ENCODE peak calls at places on chromosomes 3 and 15, in seven cellular contexts. One of them, this sample, is unnamed.

GRCh38 chr3:171446801-171447578 is 13.2 kb downstream of the TNIK start:
- DNase-seq in foreskin melanocyte: peak
- DNase-seq in stimulated activated CD4-positive, alpha-beta T cell treated with anti-CD3 and anti-CD28 coated beads, Interleukin-12 subunit alpha, Interleukin-12 subunit beta, amount 100 ng/mL, for 4 hours: no peak
- DNase-seq in fibroblast of villous mesenchyme: peak
- DNase-seq in stomach: no peak
- DNase-seq in AG09309: peak
- DNase-seq in EL: peak
- DNase-seq in this sample: peak

GRCh38 chr3:175651716-175652115 is 792.6 kb downstream of the NAALADL2 start:
- DNase-seq in stimulated activated CD4-positive, alpha-beta T cell treated with anti-CD3 and anti-CD28 coated beads, Interleukin-12 subunit alpha, Interleukin-12 subunit beta, amount 100 ng/mL, for 4 hours: no peak
- DNase-seq in AG09309: no peak
- DNase-seq in EL: peak
- DNase-seq in foreskin melanocyte: no peak
- DNase-seq in stomach: no peak
- DNase-seq in fibroblast of villous mesenchyme: peak
- DNase-seq in this sample: no peak

GRCh38 chr15:87747106-87747505 is 509.4 kb downstream of the NTRK3 start:
- DNase-seq in stimulated activated CD4-positive, alpha-beta T cell treated with anti-CD3 and anti-CD28 coated beads, Interleukin-12 subunit alpha, Interleukin-12 subunit beta, amount 100 ng/mL, for 4 hours: no peak
- DNase-seq in AG09309: no peak
- DNase-seq in stomach: no peak
- DNase-seq in EL: no peak
- DNase-seq in fibroblast of villous mesenchyme: no peak
- DNase-seq in foreskin melanocyte: no peak
- DNase-seq in this sample: no peak

GRCh38 chr3:132804498-132804897 is 82.3 kb upstream of the NPHP3 start:
- DNase-seq in foreskin melanocyte: no peak
- DNase-seq in AG09309: no peak
- DNase-seq in EL: peak
- DNase-seq in stomach: no peak
- DNase-seq in fibroblast of villous mesenchyme: no peak
- DNase-seq in stimulated activated CD4-positive, alpha-beta T cell treated with anti-CD3 and anti-CD28 coated beads, Interleukin-12 subunit alpha, Interleukin-12 subunit beta, amount 100 ng/mL, for 4 hours: no peak
- DNase-seq in this sample: no peak

GRCh38 chr3:15682766-15683165 is 81.2 kb downstream of the BTD start:
- DNase-seq in EL: no peak
- DNase-seq in fibroblast of villous mesenchyme: peak
- DNase-seq in stomach: no peak
- DNase-seq in stimulated activated CD4-positive, alpha-beta T cell treated with anti-CD3 and anti-CD28 coated beads, Interleukin-12 subunit alpha, Interleukin-12 subunit beta, amount 100 ng/mL, for 4 hours: no peak
- DNase-seq in foreskin melanocyte: peak
- DNase-seq in AG09309: peak
- DNase-seq in this sample: no peak

GRCh38 chr3:126065876-126066275 is 18.0 kb downstream of the SLC41A3 start:
- DNase-seq in stomach: no peak
- DNase-seq in EL: no peak
- DNase-seq in AG09309: no peak
- DNase-seq in fibroblast of villous mesenchyme: no peak
- DNase-seq in stimulated activated CD4-positive, alpha-beta T cell treated with anti-CD3 and anti-CD28 coated beads, Interleukin-12 subunit alpha, Interleukin-12 subunit beta, amount 100 ng/mL, for 4 hours: no peak
- DNase-seq in foreskin melanocyte: no peak
- DNase-seq in this sample: no peak

GRCh38 chr3:183845608-183846288 is 20.4 kb upstream of the MAP6D1 start:
- DNase-seq in stomach: no peak
- DNase-seq in foreskin melanocyte: no peak
- DNase-seq in AG09309: no peak
- DNase-seq in fibroblast of villous mesenchyme: no peak
- DNase-seq in stimulated activated CD4-positive, alpha-beta T cell treated with anti-CD3 and anti-CD28 coated beads, Interleukin-12 subunit alpha, Interleukin-12 subunit beta, amount 100 ng/mL, for 4 hours: no peak
- DNase-seq in EL: peak
- DNase-seq in this sample: no peak

GRCh38 chr3:67489816-67490215 is 164.6 kb downstream of the SUCLG2 start:
- DNase-seq in foreskin melanocyte: no peak
- DNase-seq in EL: peak
- DNase-seq in stomach: no peak
- DNase-seq in stimulated activated CD4-positive, alpha-beta T cell treated with anti-CD3 and anti-CD28 coated beads, Interleukin-12 subunit alpha, Interleukin-12 subunit beta, amount 100 ng/mL, for 4 hours: no peak
- DNase-seq in fibroblast of villous mesenchyme: peak
- DNase-seq in AG09309: peak
- DNase-seq in this sample: peak

GRCh38 chr15:63504247-63504978 is at the start of gene USP3:
- DNase-seq in stimulated activated CD4-positive, alpha-beta T cell treated with anti-CD3 and anti-CD28 coated beads, Interleukin-12 subunit alpha, Interleukin-12 subunit beta, amount 100 ng/mL, for 4 hours: peak
- DNase-seq in AG09309: peak
- DNase-seq in stomach: peak
- DNase-seq in foreskin melanocyte: peak
- DNase-seq in fibroblast of villous mesenchyme: peak
- DNase-seq in EL: peak
- DNase-seq in this sample: peak

GRCh38 chr3:115975353-115975752 is 352.0 kb downstream of the GAP43 start:
- DNase-seq in AG09309: peak
- DNase-seq in stomach: no peak
- DNase-seq in foreskin melanocyte: no peak
- DNase-seq in EL: peak
- DNase-seq in fibroblast of villous mesenchyme: peak
- DNase-seq in stimulated activated CD4-positive, alpha-beta T cell treated with anti-CD3 and anti-CD28 coated beads, Interleukin-12 subunit alpha, Interleukin-12 subunit beta, amount 100 ng/mL, for 4 hours: no peak
- DNase-seq in this sample: peak

GRCh38 chr3:159080821-159081220 is 279.0 kb downstream of the MFSD1 start:
- DNase-seq in AG09309: no peak
- DNase-seq in EL: no peak
- DNase-seq in stimulated activated CD4-positive, alpha-beta T cell treated with anti-CD3 and anti-CD28 coated beads, Interleukin-12 subunit alpha, Interleukin-12 subunit beta, amount 100 ng/mL, for 4 hours: no peak
- DNase-seq in stomach: no peak
- DNase-seq in fibroblast of villous mesenchyme: no peak
- DNase-seq in foreskin melanocyte: no peak
- DNase-seq in this sample: no peak

GRCh38 chr15:89117790-89118189 is 29.5 kb downstream of the ABHD2 start:
- DNase-seq in fibroblast of villous mesenchyme: no peak
- DNase-seq in AG09309: no peak
- DNase-seq in foreskin melanocyte: no peak
- DNase-seq in stimulated activated CD4-positive, alpha-beta T cell treated with anti-CD3 and anti-CD28 coated beads, Interleukin-12 subunit alpha, Interleukin-12 subunit beta, amount 100 ng/mL, for 4 hours: no peak
- DNase-seq in EL: no peak
- DNase-seq in stomach: no peak
- DNase-seq in this sample: no peak

GRCh38 chr3:157360044-157360443 is 76.6 kb upstream of the PTX3 start:
- DNase-seq in AG09309: peak
- DNase-seq in stimulated activated CD4-positive, alpha-beta T cell treated with anti-CD3 and anti-CD28 coated beads, Interleukin-12 subunit alpha, Interleukin-12 subunit beta, amount 100 ng/mL, for 4 hours: no peak
- DNase-seq in foreskin melanocyte: peak
- DNase-seq in EL: peak
- DNase-seq in stomach: no peak
- DNase-seq in fibroblast of villous mesenchyme: peak
- DNase-seq in this sample: peak

GRCh38 chr15:101608182-101608581 is 44.0 kb downstream of the TM2D3 start:
- DNase-seq in fibroblast of villous mesenchyme: no peak
- DNase-seq in foreskin melanocyte: no peak
- DNase-seq in stimulated activated CD4-positive, alpha-beta T cell treated with anti-CD3 and anti-CD28 coated beads, Interleukin-12 subunit alpha, Interleukin-12 subunit beta, amount 100 ng/mL, for 4 hours: no peak
- DNase-seq in AG09309: no peak
- DNase-seq in stomach: no peak
- DNase-seq in EL: no peak
- DNase-seq in this sample: no peak

GRCh38 chr3:53092942-53093341 is 37.3 kb downstream of the RFT1 start:
- DNase-seq in stimulated activated CD4-positive, alpha-beta T cell treated with anti-CD3 and anti-CD28 coated beads, Interleukin-12 subunit alpha, Interleukin-12 subunit beta, amount 100 ng/mL, for 4 hours: no peak
- DNase-seq in stomach: no peak
- DNase-seq in fibroblast of villous mesenchyme: peak
- DNase-seq in EL: no peak
- DNase-seq in AG09309: no peak
- DNase-seq in foreskin melanocyte: no peak
- DNase-seq in this sample: no peak

GRCh38 chr3:99686955-99687612 is 48.7 kb downstream of the COL8A1 start:
- DNase-seq in foreskin melanocyte: peak
- DNase-seq in stimulated activated CD4-positive, alpha-beta T cell treated with anti-CD3 and anti-CD28 coated beads, Interleukin-12 subunit alpha, Interleukin-12 subunit beta, amount 100 ng/mL, for 4 hours: peak
- DNase-seq in EL: peak
- DNase-seq in AG09309: no peak
- DNase-seq in stomach: peak
- DNase-seq in fibroblast of villous mesenchyme: peak
- DNase-seq in this sample: no peak

GRCh38 chr3:51673181-51673801 is 2.2 kb downstream of the TEX264 start:
- DNase-seq in stimulated activated CD4-positive, alpha-beta T cell treated with anti-CD3 and anti-CD28 coated beads, Interleukin-12 subunit alpha, Interleukin-12 subunit beta, amount 100 ng/mL, for 4 hours: no peak
- DNase-seq in fibroblast of villous mesenchyme: no peak
- DNase-seq in AG09309: no peak
- DNase-seq in stomach: peak
- DNase-seq in foreskin melanocyte: peak
- DNase-seq in EL: no peak
- DNase-seq in this sample: no peak

GRCh38 chr15:77858677-77859490 is 218.6 kb downstream of the TBC1D2B start:
- DNase-seq in AG09309: no peak
- DNase-seq in foreskin melanocyte: no peak
- DNase-seq in stomach: no peak
- DNase-seq in EL: no peak
- DNase-seq in fibroblast of villous mesenchyme: no peak
- DNase-seq in stimulated activated CD4-positive, alpha-beta T cell treated with anti-CD3 and anti-CD28 coated beads, Interleukin-12 subunit alpha, Interleukin-12 subunit beta, amount 100 ng/mL, for 4 hours: no peak
- DNase-seq in this sample: no peak

GRCh38 chr3:78871048-78871447 is 896.8 kb downstream of the ROBO1 start:
- DNase-seq in stomach: no peak
- DNase-seq in AG09309: no peak
- DNase-seq in stimulated activated CD4-positive, alpha-beta T cell treated with anti-CD3 and anti-CD28 coated beads, Interleukin-12 subunit alpha, Interleukin-12 subunit beta, amount 100 ng/mL, for 4 hours: no peak
- DNase-seq in fibroblast of villous mesenchyme: no peak
- DNase-seq in foreskin melanocyte: no peak
- DNase-seq in EL: no peak
- DNase-seq in this sample: no peak

GRCh38 chr3:69081583-69082262 is 1.6 kb upstream of the UBA3 start:
- DNase-seq in EL: no peak
- DNase-seq in AG09309: no peak
- DNase-seq in foreskin melanocyte: no peak
- DNase-seq in fibroblast of villous mesenchyme: no peak
- DNase-seq in stimulated activated CD4-positive, alpha-beta T cell treated with anti-CD3 and anti-CD28 coated beads, Interleukin-12 subunit alpha, Interleukin-12 subunit beta, amount 100 ng/mL, for 4 hours: no peak
- DNase-seq in stomach: no peak
- DNase-seq in this sample: no peak

GRCh38 chr3:124915254-124915653 is 19.3 kb downstream of the MUC13 start:
- DNase-seq in AG09309: no peak
- DNase-seq in stomach: no peak
- DNase-seq in EL: no peak
- DNase-seq in foreskin melanocyte: no peak
- DNase-seq in stimulated activated CD4-positive, alpha-beta T cell treated with anti-CD3 and anti-CD28 coated beads, Interleukin-12 subunit alpha, Interleukin-12 subunit beta, amount 100 ng/mL, for 4 hours: no peak
- DNase-seq in fibroblast of villous mesenchyme: no peak
- DNase-seq in this sample: no peak

GRCh38 chr3:120839120-120839519 is 68.9 kb upstream of the STXBP5L start:
- DNase-seq in stimulated activated CD4-positive, alpha-beta T cell treated with anti-CD3 and anti-CD28 coated beads, Interleukin-12 subunit alpha, Interleukin-12 subunit beta, amount 100 ng/mL, for 4 hours: no peak
- DNase-seq in fibroblast of villous mesenchyme: no peak
- DNase-seq in foreskin melanocyte: no peak
- DNase-seq in AG09309: no peak
- DNase-seq in stomach: no peak
- DNase-seq in EL: no peak
- DNase-seq in this sample: no peak

GRCh38 chr3:52173101-52173500 is 18.9 kb upstream of the POC1A start:
- DNase-seq in fibroblast of villous mesenchyme: no peak
- DNase-seq in EL: no peak
- DNase-seq in foreskin melanocyte: no peak
- DNase-seq in stomach: no peak
- DNase-seq in AG09309: no peak
- DNase-seq in stimulated activated CD4-positive, alpha-beta T cell treated with anti-CD3 and anti-CD28 coated beads, Interleukin-12 subunit alpha, Interleukin-12 subunit beta, amount 100 ng/mL, for 4 hours: no peak
- DNase-seq in this sample: no peak

GRCh38 chr3:67605377-67605776 is 49.0 kb downstream of the SUCLG2 start:
- DNase-seq in EL: peak
- DNase-seq in stimulated activated CD4-positive, alpha-beta T cell treated with anti-CD3 and anti-CD28 coated beads, Interleukin-12 subunit alpha, Interleukin-12 subunit beta, amount 100 ng/mL, for 4 hours: no peak
- DNase-seq in fibroblast of villous mesenchyme: peak
- DNase-seq in AG09309: peak
- DNase-seq in foreskin melanocyte: no peak
- DNase-seq in stomach: no peak
- DNase-seq in this sample: peak

GRCh38 chr15:29309139-29309538 is 39.5 kb upstream of the NSMCE3 start:
- DNase-seq in AG09309: no peak
- DNase-seq in EL: no peak
- DNase-seq in fibroblast of villous mesenchyme: no peak
- DNase-seq in stomach: no peak
- DNase-seq in stimulated activated CD4-positive, alpha-beta T cell treated with anti-CD3 and anti-CD28 coated beads, Interleukin-12 subunit alpha, Interleukin-12 subunit beta, amount 100 ng/mL, for 4 hours: no peak
- DNase-seq in foreskin melanocyte: no peak
- DNase-seq in this sample: no peak

GRCh38 chr15:90411176-90411575 is 23.1 kb downstream of the IQGAP1 start:
- DNase-seq in foreskin melanocyte: no peak
- DNase-seq in stimulated activated CD4-positive, alpha-beta T cell treated with anti-CD3 and anti-CD28 coated beads, Interleukin-12 subunit alpha, Interleukin-12 subunit beta, amount 100 ng/mL, for 4 hours: no peak
- DNase-seq in EL: no peak
- DNase-seq in AG09309: no peak
- DNase-seq in stomach: no peak
- DNase-seq in fibroblast of villous mesenchyme: no peak
- DNase-seq in this sample: no peak

GRCh38 chr15:74667973-74668372 is 27.9 kb downstream of the EDC3 start:
- DNase-seq in fibroblast of villous mesenchyme: no peak
- DNase-seq in EL: no peak
- DNase-seq in foreskin melanocyte: no peak
- DNase-seq in stimulated activated CD4-positive, alpha-beta T cell treated with anti-CD3 and anti-CD28 coated beads, Interleukin-12 subunit alpha, Interleukin-12 subunit beta, amount 100 ng/mL, for 4 hours: no peak
- DNase-seq in stomach: no peak
- DNase-seq in AG09309: no peak
- DNase-seq in this sample: no peak

GRCh38 chr3:141153679-141153966 is 78.0 kb upstream of the PXYLP1 start:
- DNase-seq in fibroblast of villous mesenchyme: no peak
- DNase-seq in foreskin melanocyte: no peak
- DNase-seq in AG09309: no peak
- DNase-seq in stimulated activated CD4-positive, alpha-beta T cell treated with anti-CD3 and anti-CD28 coated beads, Interleukin-12 subunit alpha, Interleukin-12 subunit beta, amount 100 ng/mL, for 4 hours: no peak
- DNase-seq in stomach: no peak
- DNase-seq in EL: no peak
- DNase-seq in this sample: no peak

GRCh38 chr15:60651734-60652141 is 172.8 kb upstream of the ICE2 start:
- DNase-seq in foreskin melanocyte: no peak
- DNase-seq in stimulated activated CD4-positive, alpha-beta T cell treated with anti-CD3 and anti-CD28 coated beads, Interleukin-12 subunit alpha, Interleukin-12 subunit beta, amount 100 ng/mL, for 4 hours: no peak
- DNase-seq in EL: no peak
- DNase-seq in stomach: no peak
- DNase-seq in fibroblast of villous mesenchyme: no peak
- DNase-seq in AG09309: no peak
- DNase-seq in this sample: no peak

GRCh38 chr3:46375814-46376213 is 5.1 kb downstream of the CCR5 start:
- DNase-seq in foreskin melanocyte: no peak
- DNase-seq in fibroblast of villous mesenchyme: no peak
- DNase-seq in AG09309: no peak
- DNase-seq in stimulated activated CD4-positive, alpha-beta T cell treated with anti-CD3 and anti-CD28 coated beads, Interleukin-12 subunit alpha, Interleukin-12 subunit beta, amount 100 ng/mL, for 4 hours: no peak
- DNase-seq in stomach: no peak
- DNase-seq in EL: no peak
- DNase-seq in this sample: no peak

GRCh38 chr3:65619391-65620298 is 419.1 kb downstream of the MAGI1 start:
- DNase-seq in stimulated activated CD4-positive, alpha-beta T cell treated with anti-CD3 and anti-CD28 coated beads, Interleukin-12 subunit alpha, Interleukin-12 subunit beta, amount 100 ng/mL, for 4 hours: no peak
- DNase-seq in AG09309: no peak
- DNase-seq in EL: peak
- DNase-seq in stomach: no peak
- DNase-seq in fibroblast of villous mesenchyme: peak
- DNase-seq in foreskin melanocyte: no peak
- DNase-seq in this sample: peak

GRCh38 chr15:36275656-36276055 is 303.8 kb upstream of the CDIN1 start:
- DNase-seq in EL: no peak
- DNase-seq in stomach: no peak
- DNase-seq in foreskin melanocyte: no peak
- DNase-seq in fibroblast of villous mesenchyme: no peak
- DNase-seq in stimulated activated CD4-positive, alpha-beta T cell treated with anti-CD3 and anti-CD28 coated beads, Interleukin-12 subunit alpha, Interleukin-12 subunit beta, amount 100 ng/mL, for 4 hours: no peak
- DNase-seq in AG09309: no peak
- DNase-seq in this sample: no peak

GRCh38 chr3:127779747-127780146 is 42.6 kb downstream of the MGLL start:
- DNase-seq in EL: peak
- DNase-seq in stimulated activated CD4-positive, alpha-beta T cell treated with anti-CD3 and anti-CD28 coated beads, Interleukin-12 subunit alpha, Interleukin-12 subunit beta, amount 100 ng/mL, for 4 hours: no peak
- DNase-seq in AG09309: no peak
- DNase-seq in foreskin melanocyte: no peak
- DNase-seq in stomach: no peak
- DNase-seq in fibroblast of villous mesenchyme: no peak
- DNase-seq in this sample: no peak

GRCh38 chr3:100004931-100005330 is 109.4 kb downstream of the FILIP1L start:
- DNase-seq in fibroblast of villous mesenchyme: no peak
- DNase-seq in EL: no peak
- DNase-seq in AG09309: no peak
- DNase-seq in stimulated activated CD4-positive, alpha-beta T cell treated with anti-CD3 and anti-CD28 coated beads, Interleukin-12 subunit alpha, Interleukin-12 subunit beta, amount 100 ng/mL, for 4 hours: no peak
- DNase-seq in stomach: no peak
- DNase-seq in foreskin melanocyte: no peak
- DNase-seq in this sample: no peak

GRCh38 chr3:132004571-132004970 is 30.2 kb downstream of the CPNE4 start:
- DNase-seq in stomach: no peak
- DNase-seq in fibroblast of villous mesenchyme: no peak
- DNase-seq in AG09309: peak
- DNase-seq in foreskin melanocyte: no peak
- DNase-seq in EL: no peak
- DNase-seq in stimulated activated CD4-positive, alpha-beta T cell treated with anti-CD3 and anti-CD28 coated beads, Interleukin-12 subunit alpha, Interleukin-12 subunit beta, amount 100 ng/mL, for 4 hours: no peak
- DNase-seq in this sample: no peak

GRCh38 chr3:123980539-123980938 is 11.4 kb downstream of the ROPN1 start:
- DNase-seq in EL: no peak
- DNase-seq in stomach: no peak
- DNase-seq in foreskin melanocyte: no peak
- DNase-seq in fibroblast of villous mesenchyme: no peak
- DNase-seq in stimulated activated CD4-positive, alpha-beta T cell treated with anti-CD3 and anti-CD28 coated beads, Interleukin-12 subunit alpha, Interleukin-12 subunit beta, amount 100 ng/mL, for 4 hours: no peak
- DNase-seq in AG09309: no peak
- DNase-seq in this sample: no peak

GRCh38 chr15:70260580-70260979 is 162.9 kb upstream of the TLE3 start:
- DNase-seq in stomach: no peak
- DNase-seq in stimulated activated CD4-positive, alpha-beta T cell treated with anti-CD3 and anti-CD28 coated beads, Interleukin-12 subunit alpha, Interleukin-12 subunit beta, amount 100 ng/mL, for 4 hours: no peak
- DNase-seq in foreskin melanocyte: no peak
- DNase-seq in fibroblast of villous mesenchyme: no peak
- DNase-seq in EL: no peak
- DNase-seq in AG09309: no peak
- DNase-seq in this sample: no peak

GRCh38 chr3:99952306-99952705 is 134.6 kb downstream of the CMSS1 start:
- DNase-seq in fibroblast of villous mesenchyme: peak
- DNase-seq in AG09309: no peak
- DNase-seq in foreskin melanocyte: peak
- DNase-seq in stimulated activated CD4-positive, alpha-beta T cell treated with anti-CD3 and anti-CD28 coated beads, Interleukin-12 subunit alpha, Interleukin-12 subunit beta, amount 100 ng/mL, for 4 hours: no peak
- DNase-seq in stomach: no peak
- DNase-seq in EL: peak
- DNase-seq in this sample: peak